ENCODE peak calls at places on chromosomes 4 and X, in five cellular contexts. One of them, this sample, is unnamed. For H3K4me1, the result is how much of the 10 kb centered on the place peaks cover.

GRCh38 chr4:146916479-146917076 is 29.1 kb downstream of the TTC29 start:
- DNase-seq in HCT116: peak
- DNase-seq in testis: peak
- DNase-seq in Peyer's patch: no peak
- DNase-seq in right lobe of liver: no peak
- DNase-seq in this sample: no peak

GRCh38 chr4:23717528-23718248 is 172.2 kb downstream of the PPARGC1A start:
- DNase-seq in HCT116: no peak
- DNase-seq in testis: peak
- DNase-seq in Peyer's patch: no peak
- DNase-seq in right lobe of liver: no peak
- DNase-seq in this sample: no peak

GRCh38 chrX:13295841-13296240 is 24.0 kb downstream of the ATXN3L start:
- DNase-seq in HCT116: no peak
- DNase-seq in testis: no peak
- DNase-seq in Peyer's patch: no peak
- DNase-seq in right lobe of liver: no peak
- DNase-seq in this sample: no peak

GRCh38 chr4:54063737-54064316 is 578 bp downstream of the CHIC2 start:
- DNase-seq in HCT116: no peak
- DNase-seq in testis: peak
- DNase-seq in Peyer's patch: peak
- DNase-seq in right lobe of liver: peak
- DNase-seq in this sample: peak

GRCh38 chr4:54224960-54225670 is 4.0 kb upstream of the PDGFRA start:
- DNase-seq in HCT116: no peak
- DNase-seq in testis: no peak
- DNase-seq in Peyer's patch: no peak
- DNase-seq in right lobe of liver: no peak
- DNase-seq in this sample: no peak

GRCh38 chrX:24777660-24778059 is 83.9 kb downstream of the POLA1 start:
- DNase-seq in HCT116: no peak
- DNase-seq in testis: no peak
- DNase-seq in Peyer's patch: no peak
- DNase-seq in right lobe of liver: no peak
- DNase-seq in this sample: no peak

GRCh38 chrX:18129694-18130093 is 91.0 kb downstream of the BEND2 start:
- DNase-seq in HCT116: no peak
- DNase-seq in testis: no peak
- DNase-seq in Peyer's patch: no peak
- DNase-seq in right lobe of liver: no peak
- DNase-seq in this sample: no peak

GRCh38 chrX:19814778-19815177 is 72.6 kb downstream of the SH3KBP1 start:
- DNase-seq in HCT116: no peak
- DNase-seq in testis: no peak
- DNase-seq in Peyer's patch: no peak
- DNase-seq in right lobe of liver: no peak
- DNase-seq in this sample: no peak

GRCh38 chr4:181671672-181672071 is 571.5 kb upstream of the TENM3 start:
- DNase-seq in HCT116: no peak
- DNase-seq in testis: no peak
- DNase-seq in Peyer's patch: no peak
- DNase-seq in right lobe of liver: no peak
- DNase-seq in this sample: no peak

GRCh38 chr4:85495621-85496020 is 20.7 kb downstream of the ARHGAP24 start:
- DNase-seq in HCT116: no peak
- DNase-seq in testis: no peak
- DNase-seq in Peyer's patch: no peak
- DNase-seq in right lobe of liver: no peak
- DNase-seq in this sample: no peak

GRCh38 chr4:41509411-41510008 is 28.4 kb upstream of the LIMCH1 start:
- DNase-seq in HCT116: no peak
- DNase-seq in testis: no peak
- DNase-seq in Peyer's patch: no peak
- DNase-seq in right lobe of liver: no peak
- DNase-seq in this sample: no peak

GRCh38 chr4:181548873-181549541 is 694.2 kb upstream of the TENM3 start:
- DNase-seq in HCT116: peak
- DNase-seq in testis: no peak
- DNase-seq in Peyer's patch: no peak
- DNase-seq in right lobe of liver: no peak
- DNase-seq in this sample: peak

GRCh38 chr4:36709986-36710385 is 428.6 kb downstream of the DTHD1 start:
- DNase-seq in HCT116: no peak
- DNase-seq in testis: no peak
- DNase-seq in Peyer's patch: no peak
- DNase-seq in right lobe of liver: no peak
- DNase-seq in this sample: no peak

GRCh38 chr4:91288702-91289311 is 1015.0 kb upstream of the GRID2 start:
- DNase-seq in HCT116: no peak
- DNase-seq in testis: no peak
- DNase-seq in Peyer's patch: no peak
- DNase-seq in right lobe of liver: no peak
- DNase-seq in this sample: no peak

GRCh38 chr4:114599231-114600065 is 841 bp downstream of the UGT8 start:
- DNase-seq in HCT116: peak
- DNase-seq in testis: peak
- DNase-seq in Peyer's patch: peak
- DNase-seq in right lobe of liver: no peak
- DNase-seq in this sample: no peak

GRCh38 chrX:21427086-21427485 is 52.9 kb downstream of the CNKSR2 start:
- DNase-seq in HCT116: no peak
- DNase-seq in testis: no peak
- DNase-seq in Peyer's patch: no peak
- DNase-seq in right lobe of liver: no peak
- DNase-seq in this sample: no peak

GRCh38 chr4:72006576-72006975 is 25.2 kb upstream of the NPFFR2 start:
- DNase-seq in HCT116: no peak
- DNase-seq in testis: no peak
- DNase-seq in Peyer's patch: no peak
- DNase-seq in right lobe of liver: no peak
- DNase-seq in this sample: no peak

GRCh38 chr4:183447646-183448045 is 3.2 kb downstream of the CDKN2AIP start:
- DNase-seq in HCT116: no peak
- DNase-seq in testis: no peak
- DNase-seq in Peyer's patch: no peak
- DNase-seq in right lobe of liver: no peak
- DNase-seq in this sample: no peak

GRCh38 chr4:121784975-121785374 is 16.1 kb upstream of the EXOSC9 start:
- DNase-seq in HCT116: no peak
- DNase-seq in testis: no peak
- DNase-seq in Peyer's patch: no peak
- DNase-seq in right lobe of liver: no peak
- DNase-seq in this sample: no peak

GRCh38 chr4:151939670-151940069 is 178.9 kb upstream of the GATB start:
- DNase-seq in HCT116: no peak
- DNase-seq in testis: no peak
- DNase-seq in Peyer's patch: no peak
- DNase-seq in right lobe of liver: no peak
- DNase-seq in this sample: no peak

GRCh38 chr4:164926301-164926700 is 49.3 kb downstream of the APELA start:
- DNase-seq in HCT116: no peak
- DNase-seq in testis: no peak
- DNase-seq in Peyer's patch: no peak
- DNase-seq in right lobe of liver: no peak
- DNase-seq in this sample: no peak

GRCh38 chrX:28391528-28391927 is 195.7 kb upstream of the IL1RAPL1 start:
- DNase-seq in HCT116: no peak
- DNase-seq in testis: no peak
- DNase-seq in Peyer's patch: no peak
- DNase-seq in right lobe of liver: no peak
- DNase-seq in this sample: no peak

GRCh38 chr4:105060628-105061027 is 86.0 kb upstream of the TET2 start:
- DNase-seq in HCT116: no peak
- DNase-seq in testis: no peak
- DNase-seq in Peyer's patch: no peak
- DNase-seq in right lobe of liver: no peak
- DNase-seq in this sample: no peak

GRCh38 chrX:124414281-124414680 is 67.9 kb downstream of the SH2D1A start:
- DNase-seq in HCT116: no peak
- DNase-seq in testis: no peak
- DNase-seq in Peyer's patch: no peak
- DNase-seq in right lobe of liver: no peak
- DNase-seq in this sample: no peak

GRCh38 chrX:274904-275475 is 6.2 kb upstream of the PLCXD1 start:
- DNase-seq in HCT116: no peak
- DNase-seq in testis: no peak
- DNase-seq in Peyer's patch: peak
- DNase-seq in right lobe of liver: peak
- DNase-seq in this sample: no peak

GRCh38 chrX:270848-271367 is 10.3 kb upstream of the PLCXD1 start:
- DNase-seq in HCT116: no peak
- DNase-seq in testis: peak
- DNase-seq in Peyer's patch: no peak
- DNase-seq in right lobe of liver: peak
- DNase-seq in this sample: peak

GRCh38 chrX:276588-277171 is 4.5 kb upstream of the PLCXD1 start:
- DNase-seq in HCT116: no peak
- DNase-seq in testis: no peak
- DNase-seq in Peyer's patch: peak
- DNase-seq in right lobe of liver: peak
- DNase-seq in this sample: peak

GRCh38 chrX:275476-275966 is 5.7 kb upstream of the PLCXD1 start:
- DNase-seq in HCT116: no peak
- DNase-seq in testis: no peak
- DNase-seq in Peyer's patch: peak
- DNase-seq in right lobe of liver: peak
- DNase-seq in this sample: peak

DNA sequence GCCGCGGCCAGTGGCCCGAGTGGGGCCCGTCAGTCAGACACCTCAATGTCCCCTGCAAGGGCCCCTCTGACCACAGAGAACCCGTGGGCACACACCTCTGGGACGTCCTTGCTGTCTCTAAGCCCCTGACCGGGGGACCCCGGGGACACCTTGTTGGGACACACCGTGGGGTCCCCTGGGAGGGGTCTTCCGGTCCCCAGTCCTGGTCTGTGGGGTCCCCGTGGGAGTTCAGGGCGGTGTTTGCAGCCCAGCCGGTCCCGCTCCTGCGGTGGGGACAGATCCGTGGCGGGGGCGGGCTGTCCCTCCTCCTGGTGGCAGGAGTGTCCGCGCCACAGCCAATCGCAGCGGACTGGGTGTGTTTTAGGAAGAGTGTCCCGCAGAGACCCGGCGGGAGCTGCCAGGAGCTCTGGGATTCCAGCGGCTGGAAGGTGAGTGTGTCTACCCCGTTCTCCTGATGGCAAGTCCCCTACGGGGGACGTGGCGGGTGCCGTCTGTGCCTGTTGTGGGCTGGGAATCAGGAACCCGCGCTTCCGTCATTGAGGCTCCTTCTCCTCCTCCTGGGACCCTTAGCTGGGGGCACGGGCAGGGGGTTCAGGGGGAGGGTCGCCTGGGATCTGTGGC is 5.1 kb upstream of the PLCXD1 start:
- DNase-seq in HCT116: peak
- DNase-seq in testis: peak
- DNase-seq in Peyer's patch: peak
- DNase-seq in right lobe of liver: peak
- DNase-seq in this sample: peak
- TF ChIP-seq POLR2A in HCT116: peak
- TF ChIP-seq POLR2A in testis: no peak
- TF ChIP-seq POLR2A in Peyer's patch: peak
- TF ChIP-seq POLR2A in right lobe of liver: peak
- TF ChIP-seq POLR2A in this sample: no peak

GRCh38 chr4:13706130-13706529 is 78.6 kb upstream of the BOD1L1 start:
- DNase-seq in HCT116: no peak
- DNase-seq in testis: no peak
- DNase-seq in Peyer's patch: no peak
- DNase-seq in right lobe of liver: no peak
- DNase-seq in this sample: no peak

GRCh38 chr4:13704761-13705160 is 77.2 kb upstream of the BOD1L1 start:
- DNase-seq in HCT116: no peak
- DNase-seq in testis: no peak
- DNase-seq in Peyer's patch: no peak
- DNase-seq in right lobe of liver: no peak
- DNase-seq in this sample: no peak

GRCh38 chr4:13704020-13704419 is 76.5 kb upstream of the BOD1L1 start:
- DNase-seq in HCT116: no peak
- DNase-seq in testis: no peak
- DNase-seq in Peyer's patch: no peak
- DNase-seq in right lobe of liver: no peak
- DNase-seq in this sample: no peak

GRCh38 chr4:13706716-13707115 is 79.2 kb upstream of the BOD1L1 start:
- DNase-seq in HCT116: no peak
- DNase-seq in testis: no peak
- DNase-seq in Peyer's patch: no peak
- DNase-seq in right lobe of liver: no peak
- DNase-seq in this sample: no peak

DNA sequence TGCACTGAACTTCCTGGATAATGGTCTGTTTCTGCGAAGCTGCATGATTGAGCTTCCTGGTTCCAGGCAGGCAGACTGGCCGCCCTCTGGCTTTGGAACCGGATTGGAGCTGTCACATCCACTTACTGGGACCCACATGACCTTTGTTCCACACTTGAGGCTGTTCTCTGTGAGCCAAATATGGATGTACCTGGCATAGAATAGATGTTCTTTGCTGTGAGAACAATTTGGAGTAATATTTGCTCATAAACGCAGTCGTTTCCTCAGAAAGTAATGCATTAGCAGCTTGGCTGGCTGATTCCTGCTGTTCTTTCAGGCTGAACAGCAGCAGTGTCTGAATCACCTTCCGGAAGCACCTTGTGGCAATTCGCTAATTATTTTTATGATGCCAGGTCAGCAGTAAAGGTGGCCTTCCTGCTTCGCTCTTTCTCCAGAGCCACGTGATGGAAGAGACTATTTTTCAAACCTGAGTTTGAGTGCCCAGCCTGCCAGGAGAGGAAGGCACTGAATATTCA is 78.1 kb upstream of the BOD1L1 start:
- DNase-seq in HCT116: no peak
- DNase-seq in testis: no peak
- DNase-seq in Peyer's patch: peak
- DNase-seq in right lobe of liver: peak
- DNase-seq in this sample: peak
- H3K4me1 ChIP-seq in HCT116: under half
- H3K4me1 ChIP-seq in testis: under half
- H3K4me1 ChIP-seq in Peyer's patch: under half
- H3K4me1 ChIP-seq in right lobe of liver: under half
- H3K4me1 ChIP-seq in this sample: under half

DNA sequence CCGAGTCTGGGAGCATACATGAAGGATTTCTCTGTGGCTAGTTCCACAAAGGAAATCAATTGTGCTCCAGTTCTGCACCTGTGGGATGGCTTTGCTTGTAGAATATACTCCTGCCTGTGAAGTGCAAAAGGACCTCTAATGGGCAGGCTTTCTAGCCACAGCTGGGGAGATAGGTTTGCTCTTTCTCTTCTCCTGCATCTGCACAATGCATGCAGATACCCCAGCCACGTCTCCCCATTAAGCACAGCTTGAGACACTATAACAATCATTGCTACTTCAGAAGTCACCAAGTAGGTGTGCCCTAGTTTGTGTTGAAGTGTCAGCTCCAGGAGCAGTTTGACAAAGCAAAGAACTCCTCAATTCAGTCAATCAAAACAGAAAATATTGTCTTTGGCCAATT is 364.6 kb downstream of the ZIC3 start:
- DNase-seq in HCT116: no peak
- DNase-seq in testis: no peak
- DNase-seq in Peyer's patch: no peak
- DNase-seq in right lobe of liver: no peak
- DNase-seq in this sample: no peak
- H3K4me3 ChIP-seq in HCT116: no peak
- H3K4me3 ChIP-seq in testis: no peak
- H3K4me3 ChIP-seq in Peyer's patch: no peak
- H3K4me3 ChIP-seq in right lobe of liver: no peak
- H3K4me3 ChIP-seq in this sample: no peak

GRCh38 chrX:49199906-49200771 is at the start of gene SYP:
- DNase-seq in HCT116: peak
- DNase-seq in testis: peak
- DNase-seq in Peyer's patch: peak
- DNase-seq in right lobe of liver: peak
- DNase-seq in this sample: peak
- TF ChIP-seq POLR2A in HCT116: peak
- TF ChIP-seq POLR2A in testis: peak
- TF ChIP-seq POLR2A in Peyer's patch: peak
- TF ChIP-seq POLR2A in right lobe of liver: peak
- TF ChIP-seq POLR2A in this sample: peak

This sample was measured in adrenal gland.